ENCODE peak calls at places on chromosomes 5 and 9, in seven cellular contexts. P is lung; E is IMR-90; J is CD8-positive, alpha-beta T cell; M is tibial artery; A is ovary; V is hepatocyte. O is an unnamed sample.
A peak's percentile ranks its signal among the peaks of the same experiment; 100 is the strongest.

GRCh38 chr9:134036130-134036529 is 10.8 kb downstream of the BRD3OS start:
- DNase-seq in P (no peak), E (no peak), J (no peak), M (no peak), A (peak; percentile 20), V (no peak), O (no peak)

GRCh38 chr9:137488330-137488653 is 29.2 kb upstream of the NSMF start:
- DNase-seq in P (no peak), E (no peak), J (no peak), M (no peak), A (no peak), V (no peak), O (peak; percentile 90)

GRCh38 chr9:86977205-86977835 is 30.0 kb upstream of the GAS1 start:
- DNase-seq in P (no peak), E (peak; percentile 75), J (no peak), M (no peak), A (no peak), V (no peak), O (no peak)

GRCh38 chr5:10565785-10566506 is 2.1 kb downstream of the ANKRD33B start:
- DNase-seq in P (no peak), E (no peak), J (no peak), M (peak; percentile 68), A (no peak), V (no peak), O (no peak)

GRCh38 chr5:78903936-78904335 is 81.2 kb downstream of the ARSB start:
- DNase-seq in P (no peak), E (peak; percentile 73), J (no peak), M (no peak), A (no peak), V (no peak), O (no peak)

GRCh38 chr5:139748505-139748826 is 47.1 kb upstream of the PSD2 start:
- DNase-seq in P (no peak), E (no peak), J (no peak), M (no peak), A (no peak), V (peak; percentile 4), O (no peak)

GRCh38 chr9:136853596-136854112 is 1.5 kb downstream of the MAMDC4 start:
- DNase-seq in P (no peak), E (no peak), J (no peak), M (peak; percentile 59), A (peak; percentile 41), V (no peak), O (peak; percentile 80)

GRCh38 chr9:9170735-9171134 is 1371.2 kb upstream of the DMAC1 start:
- DNase-seq in P (no peak), E (no peak), J (no peak), M (no peak), A (no peak), V (no peak), O (no peak)

GRCh38 chr5:143219696-143220095 is 183.8 kb downstream of the NR3C1 start:
- DNase-seq in P (no peak), E (peak; percentile 19), J (no peak), M (no peak), A (no peak), V (no peak), O (no peak)

GRCh38 chr5:127072861-127073846 is at the start of gene C5orf63:
- DNase-seq in P (peak; percentile 63), E (peak; percentile 10), J (peak; percentile 58), M (no peak), A (peak; percentile 76), V (no peak), O (peak; percentile 83)

GRCh38 chr9:133792721-133793470 is 54.7 kb upstream of the SARDH start:
- DNase-seq in P (peak; percentile 75), E (peak; percentile 73), J (peak; percentile 58), M (peak; percentile 87), A (peak; percentile 86), V (peak; percentile 78), O (peak; percentile 70)

GRCh38 chr5:172712610-172713009 is 58.4 kb downstream of the DUSP1 start:
- DNase-seq in P (no peak), E (no peak), J (no peak), M (no peak), A (no peak), V (no peak), O (peak; percentile 28)

GRCh38 chr5:119355244-119355635 is 579 bp upstream of the TNFAIP8 start:
- DNase-seq in P (no peak), E (no peak), J (peak; percentile 45), M (no peak), A (no peak), V (peak; percentile 46), O (no peak)

GRCh38 chr9:91151014-91151740 is 210.5 kb downstream of the AUH start:
- DNase-seq in P (no peak), E (peak; percentile 81), J (peak; percentile 37), M (no peak), A (no peak), V (no peak), O (no peak)

GRCh38 chr9:113620377-113621161 is 157.0 kb downstream of the RGS3 start:
- DNase-seq in P (peak; percentile 70), E (peak; percentile 93), J (no peak), M (peak; percentile 91), A (peak; percentile 84), V (peak; percentile 91), O (peak; percentile 81)

GRCh38 chr5:81854485-81854884 is 103.6 kb upstream of the SSBP2 start:
- DNase-seq in P (no peak), E (no peak), J (no peak), M (no peak), A (no peak), V (no peak), O (no peak)

GRCh38 chr5:171483453-171484177 is 64.2 kb downstream of the FGF18 start:
- DNase-seq in P (peak; percentile 34), E (peak; percentile 86), J (no peak), M (peak; percentile 95), A (peak; percentile 87), V (no peak), O (peak; percentile 33)

GRCh38 chr9:109986423-109987055 is 206.5 kb downstream of the PALM2AKAP2 start:
- DNase-seq in P (no peak), E (peak; percentile 93), J (no peak), M (no peak), A (no peak), V (no peak), O (no peak)

GRCh38 chr5:37554938-37555337 is 175.8 kb downstream of the WDR70 start:
- DNase-seq in P (no peak), E (no peak), J (no peak), M (no peak), A (no peak), V (no peak), O (no peak)

GRCh38 chr5:57176350-57176857 is 2.5 kb downstream of the GPBP1 start:
- DNase-seq in P (no peak), E (peak; percentile 80), J (no peak), M (no peak), A (no peak), V (no peak), O (no peak)

GRCh38 chr9:127223810-127224177 is 40.8 kb upstream of the GARNL3 start:
- DNase-seq in P (no peak), E (no peak), J (no peak), M (peak; percentile 73), A (peak; percentile 56), V (peak; percentile 18), O (no peak)

GRCh38 chr5:39998518-39998917 is 573.7 kb upstream of the DAB2 start:
- DNase-seq in P (no peak), E (no peak), J (no peak), M (no peak), A (no peak), V (peak; percentile 4), O (no peak)

GRCh38 chr5:448766-449090 is 5.8 kb downstream of the EXOC3 start:
- DNase-seq in P (no peak), E (no peak), J (no peak), M (no peak), A (no peak), V (no peak), O (no peak)

GRCh38 chr5:114018178-114018577 is 343.7 kb upstream of the KCNN2 start:
- DNase-seq in P (no peak), E (peak; percentile 1), J (no peak), M (no peak), A (no peak), V (peak; percentile 18), O (no peak)
- TF ChIP-seq CTCF in P (no peak), E (peak; percentile 22), J (no peak), M (no peak), A (no peak), V (peak; percentile 46), O (no peak)

GRCh38 chr5:133849116-133849515 is 119.3 kb downstream of the C5orf15 start:
- DNase-seq in P (no peak), E (no peak), J (no peak), M (peak; percentile 44), A (no peak), V (no peak), O (no peak)

GRCh38 chr5:133847886-133848285 is 120.5 kb downstream of the C5orf15 start:
- DNase-seq in P (no peak), E (no peak), J (no peak), M (peak; percentile 46), A (no peak), V (no peak), O (no peak)

GRCh38 chr5:133847301-133847700 is 121.1 kb downstream of the C5orf15 start:
- DNase-seq in P (no peak), E (no peak), J (no peak), M (peak; percentile 49), A (no peak), V (no peak), O (no peak)

GRCh38 chr5:133846478-133847226 is 121.8 kb downstream of the C5orf15 start:
- DNase-seq in P (no peak), E (no peak), J (no peak), M (peak; percentile 23), A (no peak), V (no peak), O (no peak)

DNA sequence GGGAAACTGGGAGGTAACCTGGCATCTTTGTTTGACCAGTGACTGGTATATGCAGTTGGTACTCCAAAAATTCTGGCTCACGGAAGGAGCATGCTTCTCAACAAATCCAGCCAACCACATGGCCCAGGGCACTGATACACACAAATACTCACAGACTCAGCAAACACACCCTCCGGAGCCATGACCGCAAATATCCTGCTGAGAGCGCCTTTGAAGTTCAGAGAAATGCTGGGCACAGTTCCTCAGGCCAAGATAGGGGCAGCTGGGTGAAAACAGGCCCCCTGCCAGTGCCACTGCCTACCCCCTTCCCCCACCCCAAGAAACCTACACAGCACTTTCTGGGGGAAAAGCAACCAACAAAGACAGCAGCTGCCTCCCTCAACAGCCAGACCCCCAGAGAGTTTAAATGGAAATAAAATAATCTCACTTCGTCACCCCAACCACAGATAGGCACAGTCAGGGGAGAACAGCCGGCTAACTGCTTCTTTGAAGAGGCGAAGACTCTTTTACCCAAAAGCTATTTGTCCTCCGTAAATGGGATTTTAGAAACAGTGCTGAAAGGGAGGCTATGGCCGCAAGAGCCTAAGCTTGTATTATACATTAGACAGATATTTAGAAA is 120.0 kb downstream of the C5orf15 start:
- DNase-seq in P (peak; percentile 35), E (no peak), J (no peak), M (no peak), A (no peak), V (no peak), O (no peak)
- H3K27ac ChIP-seq in P (no peak overlapping the region), E (no peak overlapping the region), J (no peak overlapping the region), M (no peak overlapping the region), A (no peak overlapping the region), V (no peak overlapping the region), O (no peak overlapping the region)

GRCh38 chr5:178479261-178479660 is 110.9 kb downstream of the COL23A1 start:
- DNase-seq in P (no peak), E (no peak), J (no peak), M (peak; percentile 20), A (no peak), V (no peak), O (no peak)
- TF ChIP-seq CTCF in P (no peak), E (no peak), J (no peak), M (no peak), A (no peak), V (no peak), O (no peak)

GRCh38 chr9:124510650-124511425 is 3.6 kb upstream of the NR5A1 start:
- DNase-seq in P (no peak), E (peak; percentile 21), J (no peak), M (no peak), A (no peak), V (peak; percentile 55), O (no peak)
- H3K27ac ChIP-seq in P (no peak overlapping the region), E (no peak overlapping the region), J (no peak overlapping the region), M (no peak overlapping the region), A (peak overlapping the region; percentile 56), V (no peak overlapping the region), O (no peak overlapping the region)

O was measured in pancreas.